ENCODE peak calls at places on chromosomes 13 and 19, in eight cellular contexts. K is stimulated activated CD4-positive, alpha-beta T cell treated with anti-CD3 and anti-CD28 coated beads, TNF-alpha, amount 100 ng/mL, for 24 hours; U is cardiac muscle cell; E is H9; O is skeletal muscle cell; X is progenitor cell of endocrine pancreas; Q is RPMI7951; C is H54. M is an unnamed sample.

GRCh38 chr19:17766543-17767131 is 15.4 kb downstream of the FCHO1 start:
- DNase-seq in K (no peak), U (peak), E (peak), O (no peak), X (peak), Q (peak), C (peak), M (peak)

GRCh38 chr19:8392017-8392591 is 1.9 kb downstream of the RAB11B start:
- DNase-seq in K (no peak), U (peak), E (no peak), O (no peak), X (no peak), Q (no peak), C (no peak), M (no peak)

GRCh38 chr19:14159059-14159458 is 22.7 kb upstream of the ASF1B start:
- DNase-seq in K (no peak), U (no peak), E (no peak), O (no peak), X (no peak), Q (no peak), C (no peak), M (no peak)

GRCh38 chr19:5772416-5772815 is 12.1 kb downstream of the PRR22 start:
- DNase-seq in K (no peak), U (no peak), E (no peak), O (no peak), X (no peak), Q (no peak), C (no peak), M (no peak)

GRCh38 chr19:3781603-3782002 is 4.6 kb downstream of the MATK start:
- DNase-seq in K (no peak), U (no peak), E (no peak), O (no peak), X (no peak), Q (no peak), C (no peak), M (no peak)

GRCh38 chr13:46572758-46573384 is 19.9 kb downstream of the LRCH1 start:
- DNase-seq in K (no peak), U (no peak), E (no peak), O (no peak), X (no peak), Q (no peak), C (no peak), M (no peak)

GRCh38 chr19:16200038-16200775 is 2.5 kb downstream of the AP1M1 start:
- DNase-seq in K (no peak), U (peak), E (no peak), O (no peak), X (no peak), Q (no peak), C (no peak), M (no peak)

GRCh38 chr19:34228762-34229161 is 25.6 kb upstream of the GARRE1 start:
- DNase-seq in K (no peak), U (no peak), E (no peak), O (no peak), X (no peak), Q (no peak), C (no peak), M (no peak)

GRCh38 chr13:99984134-99984462 is 2.5 kb downstream of the ZIC2 start:
- DNase-seq in K (no peak), U (no peak), E (no peak), O (no peak), X (no peak), Q (no peak), C (no peak), M (no peak)

GRCh38 chr19:34661357-34661756 is 15.6 kb downstream of the SCGB2B2 start:
- DNase-seq in K (no peak), U (no peak), E (no peak), O (no peak), X (no peak), Q (no peak), C (no peak), M (no peak)

GRCh38 chr19:13505761-13506549 is at the start of gene CACNA1A:
- DNase-seq in K (no peak), U (peak), E (peak), O (no peak), X (peak), Q (no peak), C (no peak), M (no peak)

GRCh38 chr13:113008841-113009240 is 39.8 kb downstream of the MCF2L start:
- DNase-seq in K (no peak), U (no peak), E (no peak), O (no peak), X (no peak), Q (no peak), C (no peak), M (no peak)

GRCh38 chr13:48586591-48587103 is 53.8 kb upstream of the RCBTB2 start:
- DNase-seq in K (no peak), U (peak), E (no peak), O (peak), X (no peak), Q (no peak), C (no peak), M (no peak)

GRCh38 chr19:8363803-8364771 is at the start of gene ANGPTL4:
- DNase-seq in K (peak), U (peak), E (peak), O (peak), X (peak), Q (peak), C (peak), M (peak)